ENCODE peak calls at places on chromosomes 4 and X, in eight cellular contexts. K is RWPE1; F is Jurkat, Clone E6-1; T is NCI-H1694 treated with DMSO at 0.1 percent for 48 hours; L is natural killer cell; H is kidney tubule cell; C is effector memory CD8-positive, alpha-beta T cell; W is lung. E is an unnamed sample.

GRCh38 chr4:6112606-6113290 is 87.6 kb downstream of the JAKMIP1 start:
- DNase-seq in H (no peak), C (no peak), F (no peak), W (no peak), L (no peak), K (no peak), T (no peak), E (no peak)

GRCh38 chr4:41132055-41132683 is 82.2 kb downstream of the APBB2 start:
- DNase-seq in F (no peak), C (no peak), K (peak; percentile 53), W (no peak), T (no peak), H (no peak), L (no peak), E (no peak)

GRCh38 chr4:54783402-54784110 is 125.8 kb downstream of the KIT start:
- DNase-seq in W (no peak), F (no peak), C (no peak), L (no peak), H (no peak), T (no peak), K (no peak), E (no peak)

GRCh38 chr4:25795566-25796454 is 67.0 kb downstream of the SEL1L3 start:
- DNase-seq in K (peak; percentile 28), H (peak; percentile 72), L (no peak), F (no peak), T (no peak), C (no peak), W (no peak), E (no peak)

GRCh38 chrX:120568047-120568446 is 7.3 kb upstream of the CUL4B start:
- DNase-seq in F (no peak), T (no peak), C (no peak), W (no peak), K (no peak), L (no peak), H (no peak), E (no peak)

GRCh38 chr4:169745291-169745690 is 12.5 kb downstream of the HPF1 start:
- DNase-seq in C (no peak), L (no peak), K (no peak), F (no peak), T (no peak), W (no peak), H (peak; percentile 20), E (no peak)

GRCh38 chr4:118888666-118889312 is at the start of gene SYNPO2:
- DNase-seq in F (no peak), T (no peak), H (peak; percentile 77), W (peak; percentile 57), K (peak; percentile 55), L (no peak), C (no peak), E (peak; percentile 5)

GRCh38 chr4:17817027-17817426 is 6.2 kb downstream of the NCAPG start:
- DNase-seq in C (no peak), F (peak; percentile 53), W (no peak), L (no peak), K (peak; percentile 4), H (peak; percentile 62), T (peak; percentile 54), E (no peak)

GRCh38 chr4:8847764-8848163 is 23.9 kb downstream of the HMX1 start:
- DNase-seq in H (no peak), K (no peak), C (no peak), W (no peak), F (no peak), L (no peak), T (no peak), E (no peak)

GRCh38 chrX:56728752-56729151 is 291 bp upstream of the NBDY start:
- DNase-seq in W (no peak), L (no peak), C (peak; percentile 3), T (no peak), F (peak; percentile 31), K (no peak), H (peak; percentile 16), E (peak; percentile 27)

GRCh38 chr4:92253550-92253949 is 50.2 kb upstream of the GRID2 start:
- DNase-seq in W (no peak), H (no peak), K (no peak), C (no peak), F (no peak), T (no peak), L (no peak), E (no peak)

GRCh38 chr4:90536408-90536807 is 409.2 kb downstream of the CCSER1 start:
- DNase-seq in T (no peak), F (no peak), H (no peak), W (no peak), K (no peak), L (no peak), C (no peak), E (no peak)

GRCh38 chrX:71534773-71535544 is 2.1 kb downstream of the OGT start:
- DNase-seq in W (no peak), H (no peak), L (no peak), K (no peak), T (no peak), C (no peak), F (no peak), E (no peak)

GRCh38 chr4:140851032-140851636 is 94.9 kb upstream of the TBC1D9 start:
- DNase-seq in F (peak; percentile 62), L (no peak), H (peak; percentile 63), K (peak; percentile 64), T (peak; percentile 65), W (peak; percentile 54), C (no peak), E (no peak)

GRCh38 chrX:96551320-96551872 is 133.2 kb upstream of the DIAPH2 start:
- DNase-seq in H (no peak), F (no peak), W (no peak), L (no peak), C (no peak), K (no peak), T (peak; percentile 40), E (no peak)

GRCh38 chrX:71178908-71179307 is 34.3 kb downstream of the NLGN3 start:
- DNase-seq in L (peak; percentile 25), H (peak; percentile 64), T (peak; percentile 16), W (peak; percentile 53), F (peak; percentile 50), C (peak; percentile 27), K (peak; percentile 41), E (peak; percentile 21)

GRCh38 chr4:24369630-24370029 is 214.7 kb downstream of the DHX15 start:
- DNase-seq in W (no peak), C (no peak), H (no peak), L (no peak), K (no peak), T (no peak), F (no peak), E (no peak)

GRCh38 chr4:158998624-158999023 is 104.3 kb upstream of the RAPGEF2 start:
- DNase-seq in L (no peak), K (peak; percentile 59), C (no peak), H (peak; percentile 18), T (no peak), W (no peak), F (no peak), E (no peak)

GRCh38 chr4:156505341-156505955 is 466.2 kb downstream of the PDGFC start:
- DNase-seq in L (no peak), K (no peak), F (peak; percentile 92), W (no peak), H (no peak), C (no peak), T (no peak), E (no peak)

GRCh38 chrX:130393451-130394074 is 8.1 kb upstream of the GPR119 start:
- DNase-seq in W (peak; percentile 36), H (peak; percentile 62), K (peak; percentile 45), L (no peak), F (peak; percentile 7), T (no peak), C (no peak), E (no peak)

GRCh38 chr4:182354867-182355266 is 111.7 kb downstream of the TENM3 start:
- DNase-seq in C (no peak), K (no peak), H (no peak), T (no peak), F (no peak), L (no peak), W (no peak), E (no peak)

GRCh38 chr4:1241936-1242505 is 6.9 kb downstream of the CTBP1 start:
- DNase-seq in T (no peak), L (peak; percentile 7), W (no peak), F (no peak), C (no peak), H (no peak), K (no peak), E (no peak)

GRCh38 chr4:180925800-180926199 is 1317.4 kb upstream of the TENM3 start:
- DNase-seq in K (no peak), H (peak; percentile 81), F (no peak), W (no peak), C (no peak), L (no peak), T (no peak), E (no peak)

GRCh38 chr4:176277162-176277904 is 8.3 kb upstream of the ASB5 start:
- DNase-seq in C (peak; percentile 1), F (peak; percentile 11), L (no peak), H (peak; percentile 73), T (peak; percentile 19), K (peak; percentile 75), W (peak; percentile 35), E (no peak)

E was measured in activated CD4-positive, alpha-beta T cell treated with anti-CD3 and anti-CD28 coated beads for 4 hours.